ENCODE peak calls at places on chromosomes 11 and 22, in four cellular contexts. O, Z, U and Y are unnamed samples.

GRCh38 chr11:68256331-68256741 is 15.4 kb downstream of the C11orf24 start:
- DNase-seq in Z (peak), O (no peak), U (peak), Y (no peak)

GRCh38 chr11:47270331-47271271 is 668 bp downstream of the MADD start:
- DNase-seq in Z (peak), U (peak), O (peak), Y (no peak)

GRCh38 chr22:27919943-27920755 is 1.1 kb upstream of the PITPNB start:
- DNase-seq in O (no peak), U (peak), Z (peak), Y (peak)

GRCh38 chr22:25008666-25009065 is 56.1 kb downstream of the KIAA1671 start:
- DNase-seq in U (no peak), O (no peak), Z (no peak), Y (no peak)

GRCh38 chr11:11505190-11505589 is 116.6 kb downstream of the GALNT18 start:
- DNase-seq in O (no peak), Z (peak), U (no peak), Y (no peak)

GRCh38 chr22:47176573-47177333 is 414.3 kb downstream of the TBC1D22A start:
- DNase-seq in Z (no peak), U (no peak), O (no peak), Y (no peak)

GRCh38 chr11:132318421-132319157 is 948.2 kb downstream of the NTM start:
- DNase-seq in Z (peak), O (no peak), U (peak), Y (peak)

GRCh38 chr11:118186346-118187107 is 10.1 kb upstream of the SCN2B start:
- DNase-seq in Z (no peak), U (no peak), O (no peak), Y (no peak)

GRCh38 chr11:28983780-28984179 is 875.6 kb downstream of the METTL15 start:
- DNase-seq in U (no peak), Z (no peak), O (no peak), Y (no peak)

GRCh38 chr11:442611-443081 is 835 bp upstream of the ANO9 start:
- DNase-seq in U (no peak), Z (no peak), O (no peak), Y (no peak)

GRCh38 chr11:441043-441417 is 781 bp downstream of the ANO9 start:
- DNase-seq in Z (no peak), U (no peak), O (no peak), Y (no peak)

GRCh38 chr11:443542-444199 is 1.9 kb upstream of the ANO9 start:
- DNase-seq in Z (peak), O (no peak), U (peak), Y (no peak)

GRCh38 chr11:440065-441042 is 1.5 kb downstream of the ANO9 start:
- DNase-seq in O (peak), Z (peak), U (no peak), Y (no peak)

GRCh38 chr11:441418-442274 is at the start of gene ANO9:
- DNase-seq in Z (no peak), O (peak), U (no peak), Y (no peak)
- H3K4me3 ChIP-seq in Z (no peak), O (peak), U (no peak), Y (no peak)

DNA sequence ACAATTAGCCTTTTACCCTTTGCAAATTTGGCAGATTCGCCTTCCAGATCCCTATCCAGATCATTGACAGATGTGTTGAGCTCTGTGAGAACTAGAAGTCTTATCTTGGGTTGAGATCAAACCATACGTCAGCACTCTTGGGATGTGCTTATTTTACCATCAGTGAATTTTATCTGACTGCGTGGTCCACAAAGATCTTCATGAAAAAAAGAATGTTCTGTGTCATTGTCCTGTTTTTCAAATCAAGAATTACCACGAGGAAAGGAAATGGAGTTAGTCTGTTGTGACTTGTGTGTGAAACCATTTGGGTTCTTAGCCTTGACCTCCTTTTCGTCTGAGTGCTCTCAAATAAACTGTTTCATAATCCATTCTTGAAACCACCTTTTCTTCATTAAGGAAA is 86.2 kb upstream of the SORL1-AS1 start:
- DNase-seq in U (no peak), Z (no peak), O (no peak), Y (no peak)
- H3K4me3 ChIP-seq in U (no peak), Z (no peak), O (no peak), Y (no peak)

DNA sequence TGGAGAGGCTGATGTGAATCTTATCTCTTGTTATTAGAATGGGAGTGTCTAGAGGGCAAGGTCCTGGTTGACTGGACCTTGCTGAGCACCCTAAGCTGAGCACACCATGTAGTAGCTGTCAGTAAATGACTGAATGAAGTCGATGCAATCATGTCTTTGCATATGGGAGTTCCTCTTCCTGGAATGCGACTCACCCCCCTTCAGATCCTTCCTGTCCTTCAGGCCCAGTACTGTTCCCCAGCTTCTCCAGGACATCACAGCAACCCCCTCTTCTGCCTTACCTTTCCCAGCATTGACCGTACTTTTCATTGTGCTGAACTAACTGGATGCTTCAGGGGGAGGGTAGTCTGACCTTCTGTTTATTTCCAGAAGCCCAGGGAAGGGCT is 5.7 kb downstream of the RHOG start:
- DNase-seq in Z (peak), U (peak), O (no peak), Y (no peak)
- H3K4me3 ChIP-seq in Z (no peak), U (no peak), O (peak), Y (no peak)

DNA sequence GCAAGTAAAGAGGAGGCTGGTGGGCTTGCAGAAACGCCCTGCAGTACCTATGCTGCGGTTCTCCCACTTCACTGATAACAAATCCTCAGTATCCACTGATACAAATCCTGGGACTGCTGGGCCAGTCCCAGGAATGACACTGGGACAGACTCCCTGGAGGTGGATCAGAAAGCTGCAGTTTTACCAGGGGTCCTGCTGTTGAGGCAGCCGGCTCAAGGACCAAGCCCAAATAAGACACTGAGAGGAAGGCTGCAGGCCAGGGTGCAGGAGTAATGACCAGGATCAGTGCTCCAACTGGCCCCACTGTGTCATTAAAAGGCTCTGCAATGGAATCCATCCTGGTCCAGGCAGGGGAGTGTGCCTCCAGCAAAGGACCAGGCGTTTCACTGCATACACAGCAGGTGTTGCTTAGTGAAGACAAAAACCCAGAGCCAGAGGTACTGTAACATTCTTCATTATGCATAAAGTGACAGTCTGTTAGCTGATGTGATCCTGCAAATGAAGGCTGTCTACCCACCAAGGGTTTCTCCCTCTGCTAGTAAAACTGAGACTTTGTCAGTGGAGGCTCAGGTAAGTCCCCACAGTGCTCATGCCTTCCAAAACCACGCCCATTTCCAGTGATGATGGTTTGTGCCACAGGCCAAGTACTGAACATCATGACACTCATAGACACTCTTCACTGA is 1.4 kb upstream of the C22orf39 start:
- DNase-seq in O (peak), U (no peak), Z (no peak), Y (no peak)
- H3K4me3 ChIP-seq in O (peak), U (no peak), Z (peak), Y (no peak)

GRCh38 chr22:30542811-30543188 is 3.7 kb downstream of the SEC14L6 start:
- DNase-seq in U (no peak), Z (no peak), O (no peak), Y (no peak)
- H3K4me3 ChIP-seq in U (no peak), Z (no peak), O (no peak), Y (no peak)

GRCh38 chr22:23257889-23258825 is 77.8 kb downstream of the BCR start:
- DNase-seq in O (no peak), Z (no peak), U (no peak), Y (no peak)
- H3K4me3 ChIP-seq in O (no peak), Z (no peak), U (no peak), Y (no peak)

DNA sequence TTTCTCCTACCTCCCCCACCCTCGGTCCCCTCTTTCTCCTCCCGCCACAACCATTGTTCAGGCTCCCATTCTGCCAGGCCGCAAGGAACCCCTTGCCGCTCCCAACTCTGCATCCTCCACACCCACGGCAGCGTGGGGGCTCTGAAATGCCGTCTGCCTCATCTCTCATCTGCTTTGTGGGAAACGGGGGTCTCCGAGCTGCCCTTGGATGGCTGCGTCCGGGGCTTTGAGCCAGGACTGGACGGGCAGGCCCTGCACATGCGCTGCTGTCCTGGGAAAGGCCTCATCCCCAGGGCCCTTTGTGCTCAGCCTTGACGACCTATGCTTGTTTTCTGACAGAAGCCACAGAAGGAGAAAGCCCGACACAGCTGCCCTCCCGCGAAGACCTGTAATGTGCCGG is 8.5 kb downstream of the CRELD2 start:
- DNase-seq in U (no peak), Z (no peak), O (no peak), Y (no peak)
- H3K4me3 ChIP-seq in U (no peak), Z (no peak), O (no peak), Y (no peak)